ENCODE peak calls at places on chromosomes 5 and 9, in five cellular contexts. H, P, U, E and M are unnamed samples.
A peak's percentile ranks its signal among the peaks of the same experiment; 100 is the strongest.

GRCh38 chr5:172886396-172886932 is 52.4 kb downstream of the ERGIC1 start:
- DNase-seq in P (no peak), E (no peak), H (no peak), U (no peak), M (no peak)

GRCh38 chr9:89410709-89411111 is 87.2 kb downstream of the SEMA4D start:
- DNase-seq in H (no peak), E (peak; percentile 21), P (peak; percentile 85), U (peak; percentile 34), M (no peak)

GRCh38 chr9:85041737-85042136 is 372.2 kb downstream of the NTRK2 start:
- DNase-seq in U (no peak), P (no peak), H (no peak), E (no peak), M (no peak)

GRCh38 chr5:150339165-150339564 is 18.3 kb upstream of the TCOF1 start:
- DNase-seq in E (no peak), H (no peak), U (no peak), P (no peak), M (peak; percentile 25)

GRCh38 chr5:36777105-36777757 is 99.3 kb upstream of the NIPBL start:
- DNase-seq in U (peak; percentile 54), P (no peak), E (peak; percentile 63), H (no peak), M (peak; percentile 17)

GRCh38 chr5:13946111-13946510 is 1.6 kb upstream of the DNAH5 start:
- DNase-seq in U (no peak), P (no peak), E (no peak), H (no peak), M (no peak)

GRCh38 chr9:70480405-70480980 is 66.0 kb upstream of the KLF9 start:
- DNase-seq in P (no peak), E (peak; percentile 42), U (no peak), H (no peak), M (no peak)

GRCh38 chr5:171571663-171572062 is 152.2 kb downstream of the FGF18 start:
- DNase-seq in P (no peak), U (peak; percentile 78), E (no peak), H (no peak), M (no peak)

GRCh38 chr9:81455826-81456225 is 233.5 kb downstream of the TLE1 start:
- DNase-seq in U (no peak), E (no peak), H (no peak), P (no peak), M (no peak)

GRCh38 chr5:119136666-119137318 is 65.9 kb downstream of the DMXL1 start:
- DNase-seq in E (no peak), H (no peak), U (no peak), P (no peak), M (no peak)

GRCh38 chr5:133409210-133409674 is 203.1 kb downstream of the FSTL4 start:
- DNase-seq in E (no peak), P (no peak), U (no peak), H (no peak), M (no peak)

GRCh38 chr5:127031147-127031862 is 947 bp upstream of the MARCHF3 start:
- DNase-seq in P (peak; percentile 34), H (peak; percentile 22), U (peak; percentile 39), E (no peak), M (peak; percentile 47)

GRCh38 chr5:137825165-137825564 is 42.5 kb upstream of the MYOT start:
- DNase-seq in U (peak; percentile 55), E (no peak), H (no peak), P (no peak), M (no peak)

GRCh38 chr9:33628865-33629410 is 104.9 kb downstream of the ANKRD18B start:
- DNase-seq in P (peak; percentile 35), H (no peak), E (no peak), U (no peak), M (no peak)

GRCh38 chr9:107462691-107463090 is 26.9 kb downstream of the KLF4 start:
- DNase-seq in U (peak; percentile 62), P (no peak), H (no peak), E (no peak), M (no peak)

GRCh38 chr9:128155736-128156500 is 4.1 kb upstream of the BBLN start:
- DNase-seq in U (no peak), P (no peak), E (no peak), H (no peak), M (no peak)

GRCh38 chr5:64690417-64691151 is at the start of gene SHISAL2B:
- DNase-seq in U (peak; percentile 30), E (no peak), P (peak; percentile 14), H (no peak), M (peak; percentile 13)

GRCh38 chr5:133904641-133905040 is 63.8 kb downstream of the C5orf15 start:
- DNase-seq in H (no peak), U (no peak), P (no peak), E (no peak), M (no peak)

GRCh38 chr5:80503641-80504040 is 15.7 kb downstream of the FAM151B start:
- DNase-seq in P (no peak), E (no peak), H (no peak), U (no peak), M (peak; percentile 80)

GRCh38 chr9:13719410-13719809 is 439.9 kb upstream of the MPDZ start:
- DNase-seq in U (peak; percentile 7), H (no peak), P (no peak), E (no peak), M (no peak)

GRCh38 chr9:107750741-107751521 is 261.4 kb upstream of the KLF4 start:
- DNase-seq in E (peak; percentile 33), P (no peak), H (no peak), U (peak; percentile 98), M (peak; percentile 50)

GRCh38 chr9:751137-752051 is 90.1 kb upstream of the DMRT1 start:
- DNase-seq in E (no peak), H (no peak), P (peak; percentile 9), U (peak; percentile 53), M (peak; percentile 58)

GRCh38 chr5:53386341-53386740 is 94.1 kb upstream of the FST start:
- DNase-seq in P (no peak), U (peak; percentile 64), E (no peak), H (no peak), M (no peak)

GRCh38 chr9:136349546-136349945 is 14.0 kb downstream of the DNLZ start:
- DNase-seq in E (no peak), P (no peak), U (no peak), H (no peak), M (no peak)

GRCh38 chr9:15942806-15943424 is 390.1 kb downstream of the CCDC171 start:
- DNase-seq in E (no peak), H (no peak), U (no peak), P (no peak), M (no peak)

GRCh38 chr5:15241216-15241821 is 258.7 kb upstream of the FBXL7 start:
- DNase-seq in H (no peak), E (no peak), U (peak; percentile 34), P (no peak), M (no peak)

GRCh38 chr9:110936719-110937452 is 101.4 kb downstream of the LPAR1 start:
- DNase-seq in P (no peak), H (no peak), U (peak; percentile 59), E (no peak), M (no peak)